ENCODE peak calls at places on chromosomes 4 and X, in four cellular contexts. One of them, this sample, is unnamed.

GRCh38 chrX:136577562-136577961 is 45.5 kb downstream of the VGLL1 start:
- DNase-seq in endodermal cell: peak
- DNase-seq in activated CD8-positive, alpha-beta T cell treated with anti-CD3 and anti-CD28 coated beads for 36 hours: peak
- DNase-seq in GM19239: peak
- DNase-seq in this sample: no peak

GRCh38 chr4:70183168-70183939 is 12.2 kb upstream of the ODAM start:
- DNase-seq in endodermal cell: peak
- DNase-seq in GM19239: no peak
- DNase-seq in activated CD8-positive, alpha-beta T cell treated with anti-CD3 and anti-CD28 coated beads for 36 hours: peak
- DNase-seq in this sample: no peak

GRCh38 chr4:176277162-176277904 is 8.3 kb upstream of the ASB5 start:
- DNase-seq in endodermal cell: peak
- DNase-seq in GM19239: peak
- DNase-seq in activated CD8-positive, alpha-beta T cell treated with anti-CD3 and anti-CD28 coated beads for 36 hours: peak
- DNase-seq in this sample: no peak

GRCh38 chr4:87306056-87306455 is 16.6 kb downstream of the HSD17B13 start:
- DNase-seq in GM19239: no peak
- DNase-seq in endodermal cell: no peak
- DNase-seq in activated CD8-positive, alpha-beta T cell treated with anti-CD3 and anti-CD28 coated beads for 36 hours: no peak
- DNase-seq in this sample: no peak

GRCh38 chr4:127214001-127214400 is 418.8 kb upstream of the INTU start:
- DNase-seq in endodermal cell: no peak
- DNase-seq in GM19239: no peak
- DNase-seq in activated CD8-positive, alpha-beta T cell treated with anti-CD3 and anti-CD28 coated beads for 36 hours: no peak
- DNase-seq in this sample: no peak

GRCh38 chrX:47645530-47645929 is 4.8 kb downstream of the ELK1 start:
- DNase-seq in activated CD8-positive, alpha-beta T cell treated with anti-CD3 and anti-CD28 coated beads for 36 hours: no peak
- DNase-seq in GM19239: no peak
- DNase-seq in endodermal cell: no peak
- DNase-seq in this sample: no peak

GRCh38 chr4:108359936-108360681 is 191.4 kb upstream of the LEF1 start:
- DNase-seq in activated CD8-positive, alpha-beta T cell treated with anti-CD3 and anti-CD28 coated beads for 36 hours: no peak
- DNase-seq in endodermal cell: peak
- DNase-seq in GM19239: no peak
- DNase-seq in this sample: no peak

GRCh38 chrX:39907964-39908616 is 189.7 kb downstream of the BCOR start:
- DNase-seq in GM19239: no peak
- DNase-seq in endodermal cell: peak
- DNase-seq in activated CD8-positive, alpha-beta T cell treated with anti-CD3 and anti-CD28 coated beads for 36 hours: peak
- DNase-seq in this sample: peak

This sample was measured in RWPE2.